ENCODE peak calls at places on chromosomes 2 and 18, in five cellular contexts. K is nephron progenitor cell, A is fibroblast of lung, H is AG09319, Y is AG09309. E is an unnamed sample.

GRCh38 chr18:12233378-12233777 is 20.8 kb upstream of the CIDEA start:
- DNase-seq in K (no peak), A (no peak), Y (no peak), H (no peak), E (no peak)

GRCh38 chr2:59693176-59693959 is 860.1 kb downstream of the BCL11A start:
- DNase-seq in A (no peak), K (no peak), H (no peak), Y (no peak), E (no peak)

GRCh38 chr2:73993799-73994543 is 9.3 kb downstream of the TET3 start:
- DNase-seq in H (no peak), A (no peak), K (no peak), Y (no peak), E (no peak)

GRCh38 chr2:56534321-56534720 is 350.5 kb downstream of the CCDC85A start:
- DNase-seq in K (no peak), Y (no peak), A (no peak), H (no peak), E (no peak)

GRCh38 chr2:228731517-228731916 is 539.6 kb downstream of the PID1 start:
- DNase-seq in H (peak), Y (peak), K (no peak), A (peak), E (no peak)

GRCh38 chr2:104844813-104845551 is 8.9 kb upstream of the POU3F3 start:
- DNase-seq in K (peak), A (no peak), Y (no peak), H (no peak), E (peak)

GRCh38 chr2:19198376-19198775 is 160.0 kb downstream of the OSR1 start:
- DNase-seq in A (peak), Y (no peak), K (no peak), H (no peak), E (no peak)

GRCh38 chr2:217711236-217711635 is 291.6 kb downstream of the TNS1 start:
- DNase-seq in A (no peak), Y (no peak), H (no peak), K (no peak), E (no peak)

GRCh38 chr18:74567805-74568204 is 29.9 kb upstream of the ZNF407 start:
- DNase-seq in A (no peak), K (no peak), H (no peak), Y (no peak), E (no peak)

GRCh38 chr2:221448857-221449390 is 123.2 kb downstream of the EPHA4 start:
- DNase-seq in A (no peak), H (no peak), K (no peak), Y (no peak), E (no peak)

GRCh38 chr18:61724532-61724931 is 168.3 kb downstream of the RNF152 start:
- DNase-seq in H (no peak), K (no peak), A (no peak), Y (no peak), E (no peak)

GRCh38 chr2:240989451-240990265 is 8.8 kb upstream of the SNED1 start:
- DNase-seq in K (peak), Y (no peak), H (no peak), A (peak), E (peak)

GRCh38 chr18:63947051-63947790 is 1.9 kb upstream of the HMSD start:
- DNase-seq in Y (no peak), H (no peak), A (no peak), K (no peak), E (no peak)

GRCh38 chr18:63953811-63954210 is 4.7 kb downstream of the HMSD start:
- DNase-seq in H (no peak), A (peak), Y (no peak), K (no peak), E (no peak)

GRCh38 chr18:63951302-63951705 is 2.2 kb downstream of the HMSD start:
- DNase-seq in K (no peak), Y (no peak), H (no peak), A (no peak), E (no peak)

GRCh38 chr18:63949068-63949737 is at the start of gene HMSD:
- DNase-seq in Y (no peak), A (peak), K (peak), H (no peak), E (peak)
- TF ChIP-seq CTCF in Y (peak), A (peak), K (peak), H (peak), E (peak)

DNA sequence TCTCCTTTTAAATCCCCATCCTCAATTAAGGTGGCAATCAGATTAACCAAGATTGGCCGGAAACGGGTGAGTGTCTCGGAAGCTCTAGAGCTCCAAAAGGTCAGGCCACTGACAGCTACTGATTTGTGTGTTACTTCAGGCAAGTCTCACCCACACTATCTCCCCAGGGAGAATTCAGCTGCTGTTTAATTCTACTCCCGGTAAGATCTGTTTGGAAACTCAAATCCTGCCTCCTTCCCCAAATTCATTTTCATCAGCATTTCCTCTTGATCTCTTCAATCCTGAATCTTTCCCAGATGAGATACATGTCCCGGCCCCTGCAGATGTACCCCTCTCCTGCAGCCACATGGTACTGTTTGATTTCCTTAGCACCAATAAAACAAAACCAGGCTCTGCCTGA is 34.9 kb downstream of the EFR3B start:
- DNase-seq in Y (no peak), A (no peak), H (no peak), K (peak), E (no peak)
- TF ChIP-seq CTCF in Y (no peak), A (no peak), H (no peak), K (no peak), E (no peak)

GRCh38 chr18:65968605-65969004 is 217.8 kb downstream of the CDH7 start:
- DNase-seq in H (no peak), K (no peak), A (no peak), Y (no peak), E (no peak)
- TF ChIP-seq CTCF in H (no peak), K (peak), A (no peak), Y (no peak), E (peak)

GRCh38 chr2:162989507-162989906 is 150.9 kb upstream of the KCNH7 start:
- DNase-seq in H (no peak), Y (no peak), K (no peak), A (no peak), E (no peak)
- TF ChIP-seq CTCF in H (no peak), Y (no peak), K (no peak), A (no peak), E (no peak)

DNA sequence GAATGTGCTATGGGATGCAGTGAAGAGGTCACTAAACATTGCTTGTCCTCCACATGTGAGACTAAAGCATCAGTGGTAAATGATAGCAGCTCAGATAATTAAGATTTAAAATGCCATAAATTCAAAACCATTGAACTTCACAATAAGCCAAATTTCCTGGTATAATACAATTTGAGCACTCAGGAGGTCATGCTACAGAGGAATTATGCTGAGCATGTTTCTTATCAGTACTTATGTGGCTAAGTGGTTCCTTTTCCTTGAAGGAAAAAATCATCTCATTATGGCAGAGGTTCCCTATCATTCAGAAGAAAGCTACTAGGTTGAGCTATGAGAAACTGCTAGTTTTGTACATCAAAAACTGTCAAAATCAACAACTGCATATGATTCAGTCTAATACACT is 156.6 kb downstream of the AGPS start:
- DNase-seq in A (no peak), H (no peak), Y (no peak), K (no peak), E (no peak)
- TF ChIP-seq CTCF in A (no peak), H (no peak), Y (no peak), K (no peak), E (no peak)